ENCODE peak calls at places on chromosomes 6 and 20, in five cellular contexts. Z is Peyer's patch; U is CD8-positive, alpha-beta T cell; T is neural progenitor cell; V is tibial artery. S is an unnamed sample. For H3K27me3, the result is how much of the 10 kb centered on the place peaks cover.

GRCh38 chr20:32362924-32363364 is 4.8 kb downstream of the ASXL1 start:
- DNase-seq in V (no peak), Z (no peak), U (no peak), T (no peak), S (no peak)

GRCh38 chr6:127195833-127196232 is 70.8 kb upstream of the RNF146 start:
- DNase-seq in V (no peak), U (no peak), Z (no peak), T (no peak), S (no peak)

GRCh38 chr6:5095236-5095635 is 10.1 kb downstream of the PPP1R3G start:
- DNase-seq in U (no peak), T (no peak), Z (no peak), V (no peak), S (no peak)

GRCh38 chr20:5039255-5039657 is 37.9 kb upstream of the SLC23A2 start:
- DNase-seq in U (peak), V (no peak), T (no peak), Z (peak), S (peak)

GRCh38 chr6:158573542-158573931 is 13.6 kb downstream of the TMEM181 start:
- DNase-seq in U (no peak), T (no peak), V (no peak), Z (peak), S (no peak)

GRCh38 chr20:63911171-63911570 is 16.2 kb downstream of the DNAJC5 start:
- DNase-seq in Z (peak), T (no peak), U (no peak), V (no peak), S (no peak)

GRCh38 chr20:49717693-49718092 is 4.0 kb upstream of the B4GALT5 start:
- DNase-seq in U (no peak), Z (peak), V (no peak), T (no peak), S (no peak)

GRCh38 chr6:158630944-158631616 is 13.5 kb downstream of the DYNLT1 start:
- DNase-seq in U (no peak), Z (peak), T (no peak), V (peak), S (no peak)

GRCh38 chr20:5215592-5216304 is 88.9 kb downstream of the CDS2 start:
- DNase-seq in V (no peak), Z (no peak), U (no peak), T (no peak), S (no peak)

GRCh38 chr6:40956871-40957270 is 82.2 kb downstream of the UNC5CL start:
- DNase-seq in V (no peak), U (no peak), Z (no peak), T (peak), S (no peak)

GRCh38 chr20:50193169-50193850 is 2.7 kb downstream of the CEBPB start:
- DNase-seq in T (no peak), V (no peak), U (no peak), Z (no peak), S (no peak)

GRCh38 chr6:89454300-89454699 is 21.3 kb downstream of the ANKRD6 start:
- DNase-seq in U (no peak), T (no peak), Z (no peak), V (no peak), S (no peak)

GRCh38 chr6:73586416-73586974 is 65.7 kb upstream of the EEF1A1 start:
- DNase-seq in V (peak), T (no peak), U (no peak), Z (no peak), S (no peak)

GRCh38 chr20:46406200-46406985 is at the start of gene ELMO2:
- DNase-seq in Z (peak), V (peak), U (peak), T (peak), S (peak)

GRCh38 chr6:39295538-39295937 is 18.7 kb downstream of the KCNK17 start:
- DNase-seq in U (no peak), T (peak), V (peak), Z (peak), S (no peak)

GRCh38 chr20:18790787-18791186 is 22.8 kb upstream of the SCP2D1 start:
- DNase-seq in V (no peak), Z (no peak), U (no peak), T (no peak), S (no peak)

GRCh38 chr20:18795366-18795765 is 18.2 kb upstream of the SCP2D1 start:
- DNase-seq in T (no peak), Z (no peak), V (no peak), U (no peak), S (no peak)

GRCh38 chr20:18796282-18796833 is 17.2 kb upstream of the SCP2D1 start:
- DNase-seq in V (no peak), U (no peak), T (no peak), Z (no peak), S (no peak)

GRCh38 chr20:18794428-18794787 is 19.2 kb upstream of the SCP2D1 start:
- DNase-seq in V (no peak), U (no peak), Z (no peak), T (no peak), S (no peak)

GRCh38 chr20:18793625-18794427 is 19.8 kb upstream of the SCP2D1 start:
- DNase-seq in Z (peak), V (peak), T (peak), U (peak), S (peak)
- TF ChIP-seq CTCF in Z (peak), V (no peak), T (peak), U (no peak), S (peak)

GRCh38 chr6:10391799-10392198 is 23.1 kb downstream of the TFAP2A start:
- DNase-seq in V (no peak), Z (no peak), U (no peak), T (no peak), S (no peak)
- H3K27me3 ChIP-seq in V (half or more), Z (under half), U (half or more), T (half or more), S (half or more)

GRCh38 chr20:62311150-62311549 is 8.4 kb downstream of the ADRM1 start:
- DNase-seq in V (no peak), Z (no peak), U (no peak), T (no peak), S (no peak)

GRCh38 chr20:62309198-62309944 is 6.6 kb downstream of the ADRM1 start:
- DNase-seq in U (no peak), T (no peak), Z (no peak), V (no peak), S (no peak)

GRCh38 chr20:62311832-62312661 is 9.2 kb downstream of the ADRM1 start:
- DNase-seq in U (no peak), T (no peak), V (no peak), Z (no peak), S (no peak)

GRCh38 chr20:62309947-62310756 is 7.4 kb downstream of the ADRM1 start:
- DNase-seq in T (no peak), V (no peak), U (no peak), Z (no peak), S (no peak)

GRCh38 chr20:62310757-62311121 is 7.9 kb downstream of the ADRM1 start:
- DNase-seq in U (no peak), T (no peak), Z (no peak), V (no peak), S (no peak)
- TF ChIP-seq CTCF in U (no peak), T (no peak), Z (no peak), V (no peak), S (no peak)

GRCh38 chr6:141550471-141550870 is 582.3 kb upstream of the GJE1 start:
- DNase-seq in V (no peak), U (no peak), Z (no peak), T (no peak), S (no peak)
- H3K27me3 ChIP-seq in V (under half), U (under half), Z (under half), T (under half), S (under half)

GRCh38 chr6:44025226-44025625 is 102.0 kb downstream of the MRPL14 start:
- DNase-seq in T (no peak), Z (no peak), U (no peak), V (no peak), S (no peak)

GRCh38 chr6:44030812-44031454 is 96.3 kb downstream of the MRPL14 start:
- DNase-seq in T (no peak), Z (no peak), U (no peak), V (no peak), S (no peak)

GRCh38 chr6:44024597-44025219 is 102.5 kb downstream of the MRPL14 start:
- DNase-seq in V (no peak), U (no peak), T (no peak), Z (peak), S (peak)

GRCh38 chr6:44029489-44030185 is 97.6 kb downstream of the MRPL14 start:
- DNase-seq in Z (no peak), V (no peak), U (no peak), T (no peak), S (peak)

DNA sequence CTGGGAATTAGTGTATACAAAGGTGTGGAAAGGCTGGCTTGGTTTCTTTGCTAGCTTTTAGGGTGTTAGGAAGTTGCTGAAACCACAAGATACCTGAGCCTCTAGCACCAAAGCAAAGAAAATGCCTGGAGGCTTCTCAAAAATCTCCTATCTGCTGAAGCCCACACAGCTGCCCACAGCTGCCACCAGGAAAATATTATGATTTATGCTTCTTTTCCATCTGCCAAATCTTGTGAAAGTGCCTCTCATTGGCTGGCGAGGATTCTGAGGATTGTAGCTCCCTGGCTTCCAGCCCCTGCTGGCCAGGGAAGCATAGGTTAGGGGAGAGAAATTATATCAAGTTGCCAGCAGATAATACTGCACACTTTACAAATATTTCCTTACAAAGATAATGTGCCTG is 98.5 kb downstream of the MRPL14 start:
- DNase-seq in Z (no peak), T (no peak), U (no peak), V (no peak), S (no peak)
- TF ChIP-seq CTCF in Z (no peak), T (peak), U (no peak), V (no peak), S (peak)

GRCh38 chr20:43915209-43916072 is 789 bp downstream of the TOX2 start:
- DNase-seq in Z (peak), T (peak), V (no peak), U (no peak), S (no peak)

GRCh38 chr20:43914286-43914685 is 366 bp upstream of the TOX2 start:
- DNase-seq in T (no peak), V (no peak), U (no peak), Z (peak), S (no peak)

GRCh38 chr20:43913291-43914025 is 1.2 kb upstream of the TOX2 start:
- DNase-seq in T (no peak), U (no peak), Z (peak), V (no peak), S (no peak)

GRCh38 chr20:43916073-43916874 is 1.6 kb downstream of the TOX2 start:
- DNase-seq in U (no peak), Z (no peak), V (no peak), T (peak), S (no peak)

DNA sequence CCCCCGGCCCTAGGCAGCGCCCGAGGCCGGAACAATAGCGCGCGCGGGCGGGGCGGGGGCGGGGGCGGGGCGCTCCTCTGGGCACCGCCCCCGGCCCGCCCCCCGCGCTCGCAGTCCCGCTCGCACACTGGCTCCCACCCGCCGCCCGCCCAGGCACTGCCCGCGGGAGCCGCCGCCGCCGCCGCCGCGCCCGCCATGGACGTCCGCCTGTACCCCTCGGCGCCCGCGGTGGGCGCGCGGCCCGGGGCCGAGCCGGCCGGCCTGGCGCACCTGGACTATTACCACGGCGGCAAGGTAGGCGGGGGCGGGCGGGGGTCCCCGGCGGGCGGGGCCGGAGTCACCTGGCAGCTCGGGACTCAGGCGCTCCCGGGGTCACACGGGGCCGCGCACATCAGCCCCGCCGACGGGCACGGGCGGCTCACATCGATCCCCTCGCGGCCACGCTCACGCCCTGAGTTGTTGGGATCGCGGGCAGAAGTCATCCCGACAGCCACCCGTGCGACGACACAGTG is at the start of gene TOX2:
- DNase-seq in U (peak), Z (peak), V (no peak), T (peak), S (peak)
- H3K27me3 ChIP-seq in U (under half), Z (under half), V (under half), T (half or more), S (under half)

GRCh38 chr6:79421707-79422484 is 115.3 kb downstream of the LCA5 start:
- DNase-seq in V (no peak), U (no peak), T (no peak), Z (no peak), S (no peak)

GRCh38 chr6:79420054-79420453 is 117.2 kb downstream of the LCA5 start:
- DNase-seq in U (no peak), V (no peak), Z (no peak), T (no peak), S (no peak)

GRCh38 chr6:79423216-79423615 is 114.0 kb downstream of the LCA5 start:
- DNase-seq in T (no peak), V (no peak), Z (no peak), U (no peak), S (no peak)

GRCh38 chr6:79422666-79423065 is 114.6 kb downstream of the LCA5 start:
- DNase-seq in U (no peak), T (no peak), Z (no peak), V (no peak), S (no peak)

GRCh38 chr6:79421001-79421411 is 116.2 kb downstream of the LCA5 start:
- DNase-seq in U (no peak), Z (no peak), V (no peak), T (no peak), S (no peak)
- TF ChIP-seq CTCF in U (no peak), Z (no peak), V (no peak), T (no peak), S (no peak)

GRCh38 chr20:45253260-45253659 is 1.1 kb downstream of the SLPI start:
- DNase-seq in T (no peak), V (no peak), U (no peak), Z (no peak), S (no peak)

GRCh38 chr20:45246109-45246508 is 8.3 kb downstream of the SLPI start:
- DNase-seq in T (no peak), Z (no peak), V (no peak), U (no peak), S (no peak)

GRCh38 chr20:45248609-45249008 is 5.8 kb downstream of the SLPI start:
- DNase-seq in U (no peak), V (no peak), Z (no peak), T (no peak), S (no peak)

GRCh38 chr20:45251884-45252571 is 2.3 kb downstream of the SLPI start:
- DNase-seq in Z (no peak), T (no peak), U (no peak), V (no peak), S (no peak)

GRCh38 chr20:45247860-45248259 is 6.5 kb downstream of the SLPI start:
- DNase-seq in U (no peak), Z (no peak), T (no peak), V (no peak), S (no peak)
- H3K27me3 ChIP-seq in U (under half), Z (under half), T (half or more), V (under half), S (half or more)

GRCh38 chr6:166333172-166333995 is 9.0 kb downstream of the SFT2D1 start:
- DNase-seq in T (no peak), Z (no peak), V (no peak), U (no peak), S (peak)

GRCh38 chr6:166331503-166332133 is 10.7 kb downstream of the SFT2D1 start:
- DNase-seq in U (no peak), Z (no peak), V (no peak), T (no peak), S (no peak)

GRCh38 chr6:166335378-166336366 is 6.7 kb downstream of the SFT2D1 start:
- DNase-seq in T (no peak), V (no peak), Z (no peak), U (no peak), S (no peak)

GRCh38 chr6:166334878-166335277 is 7.5 kb downstream of the SFT2D1 start:
- DNase-seq in V (no peak), Z (no peak), T (no peak), U (no peak), S (no peak)

GRCh38 chr6:166330612-166331011 is 11.7 kb downstream of the SFT2D1 start:
- DNase-seq in V (no peak), U (no peak), T (peak), Z (no peak), S (peak)
- TF ChIP-seq CTCF in V (no peak), U (no peak), T (peak), Z (peak), S (no peak)